ENCODE peak calls at places on chromosomes 7 and 10, in seven cellular contexts. O is HEK293T, N is astrocyte of the spinal cord, G is endothelial cell, K is GM04504, Q is Karpas-422, J is germinal center. E is an unnamed sample.

GRCh38 chr7:108211382-108212201 is 81.4 kb upstream of the LAMB4 start:
- DNase-seq in O (no peak), N (peak; percentile 48), G (no peak), K (no peak), Q (no peak), J (no peak), E (peak; percentile 72)

GRCh38 chr7:149027055-149027454 is 1.2 kb downstream of the PDIA4 start:
- DNase-seq in O (no peak), N (no peak), G (no peak), K (no peak), Q (peak; percentile 82), J (peak; percentile 64), E (no peak)

GRCh38 chr10:34469446-34469845 is 345.6 kb downstream of the PARD3 start:
- DNase-seq in O (no peak), N (no peak), G (no peak), K (no peak), Q (no peak), J (no peak), E (no peak)

GRCh38 chr7:133697585-133697984 is 429.6 kb upstream of the LRGUK start:
- DNase-seq in O (no peak), N (no peak), G (no peak), K (no peak), Q (no peak), J (no peak), E (no peak)

GRCh38 chr7:22295402-22296264 is 61.3 kb downstream of the RAPGEF5 start:
- DNase-seq in O (no peak), N (no peak), G (no peak), K (peak; percentile 6), Q (no peak), J (no peak), E (no peak)

GRCh38 chr10:80266513-80266863 is 23.0 kb downstream of the MAT1A start:
- DNase-seq in O (no peak), N (no peak), G (no peak), K (no peak), Q (no peak), J (no peak), E (no peak)

GRCh38 chr10:96387151-96387550 is 28.3 kb upstream of the OPALIN start:
- DNase-seq in O (no peak), N (no peak), G (no peak), K (peak; percentile 14), Q (no peak), J (no peak), E (no peak)

GRCh38 chr10:87816842-87817178 is 1.2 kb downstream of the ATAD1 start:
- DNase-seq in O (no peak), N (no peak), G (no peak), K (no peak), Q (no peak), J (no peak), E (no peak)

GRCh38 chr10:17375936-17376584 is 78.3 kb downstream of the ST8SIA6 start:
- DNase-seq in O (peak; percentile 28), N (no peak), G (peak; percentile 56), K (no peak), Q (peak; percentile 85), J (peak; percentile 17), E (peak; percentile 3)

GRCh38 chr7:1555046-1555812 is 776 bp downstream of the TMEM184A start:
- DNase-seq in O (no peak), N (peak; percentile 78), G (no peak), K (peak; percentile 77), Q (no peak), J (no peak), E (no peak)

GRCh38 chr7:134599371-134599770 is 47.3 kb upstream of the BPGM start:
- DNase-seq in O (no peak), N (no peak), G (no peak), K (no peak), Q (no peak), J (no peak), E (no peak)

GRCh38 chr10:13206546-13207443 is 27.4 kb downstream of the UCMA start:
- DNase-seq in O (no peak), N (peak; percentile 55), G (peak; percentile 12), K (no peak), Q (peak; percentile 55), J (no peak), E (no peak)

GRCh38 chr7:133572853-133573252 is 320.0 kb downstream of the EXOC4 start:
- DNase-seq in O (no peak), N (no peak), G (no peak), K (no peak), Q (no peak), J (no peak), E (no peak)

GRCh38 chr7:13336227-13336626 is 648.8 kb downstream of the ARL4A start:
- DNase-seq in O (no peak), N (peak; percentile 64), G (no peak), K (peak; percentile 52), Q (no peak), J (no peak), E (no peak)

GRCh38 chr7:67462781-67463191 is 466.2 kb downstream of the TYW1 start:
- DNase-seq in O (no peak), N (no peak), G (no peak), K (no peak), Q (no peak), J (no peak), E (no peak)

GRCh38 chr7:33807779-33808482 is 97.4 kb upstream of the BMPER start:
- DNase-seq in O (peak; percentile 67), N (peak; percentile 82), G (peak; percentile 36), K (peak; percentile 68), Q (peak; percentile 73), J (peak; percentile 21), E (peak; percentile 13)

GRCh38 chr7:19707240-19707639 is 1.6 kb downstream of the POLR1F start:
- DNase-seq in O (peak; percentile 13), N (peak; percentile 27), G (no peak), K (no peak), Q (no peak), J (no peak), E (no peak)

GRCh38 chr10:93954299-93954698 is 39.4 kb upstream of the PLCE1 start:
- DNase-seq in O (no peak), N (no peak), G (no peak), K (no peak), Q (no peak), J (no peak), E (no peak)

GRCh38 chr10:126247454-126247975 is 140.8 kb downstream of the ADAM12 start:
- DNase-seq in O (peak; percentile 73), N (peak; percentile 100), G (no peak), K (peak; percentile 99), Q (no peak), J (no peak), E (no peak)

GRCh38 chr10:77498829-77499228 is 138.8 kb downstream of the KCNMA1 start:
- DNase-seq in O (no peak), N (no peak), G (no peak), K (no peak), Q (no peak), J (no peak), E (no peak)

GRCh38 chr10:48287417-48288391 is 13.2 kb upstream of the FRMPD2 start:
- DNase-seq in O (no peak), N (no peak), G (no peak), K (no peak), Q (no peak), J (no peak), E (peak; percentile 55)

E was measured in GM06990.